ENCODE peak calls at places on chromosomes 11 and 22, in six cellular contexts. One of them, this sample, is unnamed.

GRCh38 chr11:114168691-114169090 is 109.2 kb downstream of the ZBTB16 start:
- DNase-seq in RKO: no peak
- DNase-seq in stimulated activated CD4-positive, alpha-beta T cell treated with anti-CD3 and anti-CD28 coated beads, Interleukin-15, amount 100 ng/mL, for 24 hours: no peak
- DNase-seq in T1000: no peak
- DNase-seq in non-pigmented ciliary epithelial cell: no peak
- DNase-seq in GM20000: no peak
- DNase-seq in this sample: no peak

GRCh38 chr11:86931059-86931964 is 23.9 kb downstream of the FZD4 start:
- DNase-seq in non-pigmented ciliary epithelial cell: no peak
- DNase-seq in RKO: no peak
- DNase-seq in T1000: no peak
- DNase-seq in stimulated activated CD4-positive, alpha-beta T cell treated with anti-CD3 and anti-CD28 coated beads, Interleukin-15, amount 100 ng/mL, for 24 hours: no peak
- DNase-seq in GM20000: no peak
- DNase-seq in this sample: no peak

GRCh38 chr11:62579252-62579651 is 5.6 kb upstream of the EEF1G start:
- DNase-seq in stimulated activated CD4-positive, alpha-beta T cell treated with anti-CD3 and anti-CD28 coated beads, Interleukin-15, amount 100 ng/mL, for 24 hours: no peak
- DNase-seq in GM20000: no peak
- DNase-seq in RKO: no peak
- DNase-seq in non-pigmented ciliary epithelial cell: no peak
- DNase-seq in T1000: no peak
- DNase-seq in this sample: no peak

GRCh38 chr11:110909331-110909730 is 197.1 kb upstream of the ARHGAP20 start:
- DNase-seq in GM20000: no peak
- DNase-seq in non-pigmented ciliary epithelial cell: no peak
- DNase-seq in stimulated activated CD4-positive, alpha-beta T cell treated with anti-CD3 and anti-CD28 coated beads, Interleukin-15, amount 100 ng/mL, for 24 hours: no peak
- DNase-seq in RKO: no peak
- DNase-seq in T1000: no peak
- DNase-seq in this sample: no peak

GRCh38 chr22:50714150-50714549 is 23.9 kb upstream of the ACR start:
- DNase-seq in stimulated activated CD4-positive, alpha-beta T cell treated with anti-CD3 and anti-CD28 coated beads, Interleukin-15, amount 100 ng/mL, for 24 hours: no peak
- DNase-seq in RKO: no peak
- DNase-seq in T1000: no peak
- DNase-seq in non-pigmented ciliary epithelial cell: no peak
- DNase-seq in GM20000: no peak
- DNase-seq in this sample: no peak

GRCh38 chr11:3192511-3193372 is 25.9 kb downstream of the MRGPRG start:
- DNase-seq in GM20000: no peak
- DNase-seq in non-pigmented ciliary epithelial cell: no peak
- DNase-seq in stimulated activated CD4-positive, alpha-beta T cell treated with anti-CD3 and anti-CD28 coated beads, Interleukin-15, amount 100 ng/mL, for 24 hours: no peak
- DNase-seq in RKO: no peak
- DNase-seq in T1000: no peak
- DNase-seq in this sample: no peak

GRCh38 chr11:69300124-69301032 is 6.4 kb downstream of the MYEOV start:
- DNase-seq in T1000: peak
- DNase-seq in stimulated activated CD4-positive, alpha-beta T cell treated with anti-CD3 and anti-CD28 coated beads, Interleukin-15, amount 100 ng/mL, for 24 hours: no peak
- DNase-seq in RKO: peak
- DNase-seq in non-pigmented ciliary epithelial cell: no peak
- DNase-seq in GM20000: no peak
- DNase-seq in this sample: no peak

GRCh38 chr11:2461253-2462091 is 16.7 kb downstream of the KCNQ1 start:
- DNase-seq in RKO: no peak
- DNase-seq in non-pigmented ciliary epithelial cell: no peak
- DNase-seq in T1000: no peak
- DNase-seq in GM20000: no peak
- DNase-seq in stimulated activated CD4-positive, alpha-beta T cell treated with anti-CD3 and anti-CD28 coated beads, Interleukin-15, amount 100 ng/mL, for 24 hours: no peak
- DNase-seq in this sample: no peak

GRCh38 chr11:98227266-98227665 is 793.5 kb upstream of the CNTN5 start:
- DNase-seq in stimulated activated CD4-positive, alpha-beta T cell treated with anti-CD3 and anti-CD28 coated beads, Interleukin-15, amount 100 ng/mL, for 24 hours: no peak
- DNase-seq in non-pigmented ciliary epithelial cell: no peak
- DNase-seq in RKO: no peak
- DNase-seq in GM20000: no peak
- DNase-seq in T1000: no peak
- DNase-seq in this sample: no peak

GRCh38 chr22:37669586-37669985 is 5.8 kb upstream of the LGALS1 start:
- DNase-seq in stimulated activated CD4-positive, alpha-beta T cell treated with anti-CD3 and anti-CD28 coated beads, Interleukin-15, amount 100 ng/mL, for 24 hours: no peak
- DNase-seq in non-pigmented ciliary epithelial cell: no peak
- DNase-seq in RKO: no peak
- DNase-seq in T1000: no peak
- DNase-seq in GM20000: no peak
- DNase-seq in this sample: no peak

GRCh38 chr11:315051-315481 is 1.2 kb downstream of the IFITM1 start:
- DNase-seq in RKO: no peak
- DNase-seq in T1000: no peak
- DNase-seq in GM20000: no peak
- DNase-seq in non-pigmented ciliary epithelial cell: no peak
- DNase-seq in stimulated activated CD4-positive, alpha-beta T cell treated with anti-CD3 and anti-CD28 coated beads, Interleukin-15, amount 100 ng/mL, for 24 hours: peak
- DNase-seq in this sample: no peak

GRCh38 chr11:124834526-124835190 is 30.6 kb upstream of the ROBO3 start:
- DNase-seq in stimulated activated CD4-positive, alpha-beta T cell treated with anti-CD3 and anti-CD28 coated beads, Interleukin-15, amount 100 ng/mL, for 24 hours: no peak
- DNase-seq in T1000: no peak
- DNase-seq in non-pigmented ciliary epithelial cell: no peak
- DNase-seq in GM20000: no peak
- DNase-seq in RKO: no peak
- DNase-seq in this sample: no peak

GRCh38 chr11:92149996-92150395 is 74.6 kb upstream of the FAT3 start:
- DNase-seq in T1000: no peak
- DNase-seq in non-pigmented ciliary epithelial cell: no peak
- DNase-seq in RKO: no peak
- DNase-seq in stimulated activated CD4-positive, alpha-beta T cell treated with anti-CD3 and anti-CD28 coated beads, Interleukin-15, amount 100 ng/mL, for 24 hours: no peak
- DNase-seq in GM20000: no peak
- DNase-seq in this sample: no peak

GRCh38 chr11:79439893-79440450 is 858 bp downstream of the TENM4 start:
- DNase-seq in T1000: no peak
- DNase-seq in stimulated activated CD4-positive, alpha-beta T cell treated with anti-CD3 and anti-CD28 coated beads, Interleukin-15, amount 100 ng/mL, for 24 hours: peak
- DNase-seq in non-pigmented ciliary epithelial cell: no peak
- DNase-seq in RKO: no peak
- DNase-seq in GM20000: no peak
- DNase-seq in this sample: peak

GRCh38 chr11:3835100-3835485 is 5.7 kb downstream of the RHOG start:
- DNase-seq in T1000: no peak
- DNase-seq in RKO: peak
- DNase-seq in GM20000: no peak
- DNase-seq in stimulated activated CD4-positive, alpha-beta T cell treated with anti-CD3 and anti-CD28 coated beads, Interleukin-15, amount 100 ng/mL, for 24 hours: no peak
- DNase-seq in non-pigmented ciliary epithelial cell: no peak
- DNase-seq in this sample: no peak

GRCh38 chr11:77159219-77159936 is 31.3 kb downstream of the MYO7A start:
- DNase-seq in T1000: no peak
- DNase-seq in stimulated activated CD4-positive, alpha-beta T cell treated with anti-CD3 and anti-CD28 coated beads, Interleukin-15, amount 100 ng/mL, for 24 hours: no peak
- DNase-seq in RKO: no peak
- DNase-seq in non-pigmented ciliary epithelial cell: no peak
- DNase-seq in GM20000: no peak
- DNase-seq in this sample: no peak

GRCh38 chr11:13668957-13669521 is 571 bp downstream of the FAR1 start:
- DNase-seq in GM20000: peak
- DNase-seq in non-pigmented ciliary epithelial cell: no peak
- DNase-seq in stimulated activated CD4-positive, alpha-beta T cell treated with anti-CD3 and anti-CD28 coated beads, Interleukin-15, amount 100 ng/mL, for 24 hours: peak
- DNase-seq in RKO: peak
- DNase-seq in T1000: no peak
- DNase-seq in this sample: peak

GRCh38 chr11:1388763-1389102 is 1.0 kb upstream of the BRSK2 start:
- DNase-seq in non-pigmented ciliary epithelial cell: no peak
- DNase-seq in GM20000: no peak
- DNase-seq in RKO: no peak
- DNase-seq in stimulated activated CD4-positive, alpha-beta T cell treated with anti-CD3 and anti-CD28 coated beads, Interleukin-15, amount 100 ng/mL, for 24 hours: no peak
- DNase-seq in T1000: no peak
- DNase-seq in this sample: peak

GRCh38 chr11:128476729-128477128 is 110.6 kb downstream of the ETS1 start:
- DNase-seq in T1000: no peak
- DNase-seq in non-pigmented ciliary epithelial cell: no peak
- DNase-seq in RKO: no peak
- DNase-seq in stimulated activated CD4-positive, alpha-beta T cell treated with anti-CD3 and anti-CD28 coated beads, Interleukin-15, amount 100 ng/mL, for 24 hours: peak
- DNase-seq in GM20000: no peak
- DNase-seq in this sample: no peak